ENCODE peak calls at places on chromosomes 5 and 9, in six cellular contexts. V is neuronal stem cell; L is effector memory CD4-positive, alpha-beta T cell; Z is H7; G is GM23338; M is lung. C is an unnamed sample. For H3K27me3, the result is how much of the 10 kb centered on the place peaks cover.

GRCh38 chr9:103661663-103662062 is 432.4 kb upstream of the SMC2 start:
- DNase-seq in V (no peak), L (no peak), Z (no peak), G (no peak), M (no peak), C (no peak)

GRCh38 chr9:117304613-117305012 is 110.2 kb downstream of the ASTN2 start:
- DNase-seq in V (no peak), L (no peak), Z (no peak), G (no peak), M (no peak), C (no peak)

GRCh38 chr5:172076783-172077244 is 70.4 kb upstream of the FBXW11 start:
- DNase-seq in V (no peak), L (no peak), Z (peak), G (peak), M (no peak), C (no peak)

GRCh38 chr5:76180817-76181805 is 97.9 kb downstream of the SV2C start:
- DNase-seq in V (no peak), L (no peak), Z (no peak), G (no peak), M (no peak), C (no peak)

GRCh38 chr5:107514305-107514704 is 156.4 kb downstream of the EFNA5 start:
- DNase-seq in V (no peak), L (no peak), Z (no peak), G (no peak), M (no peak), C (no peak)

GRCh38 chr5:126460459-126460858 is 37.2 kb downstream of the GRAMD2B start:
- DNase-seq in V (no peak), L (no peak), Z (no peak), G (no peak), M (no peak), C (no peak)

GRCh38 chr5:119322312-119322947 is 33.4 kb upstream of the TNFAIP8 start:
- DNase-seq in V (no peak), L (no peak), Z (peak), G (peak), M (no peak), C (no peak)

GRCh38 chr5:43063731-43064171 is 23.6 kb upstream of the ANXA2R start:
- DNase-seq in V (no peak), L (no peak), Z (no peak), G (peak), M (no peak), C (no peak)

GRCh38 chr9:76891279-76891678 is 14.6 kb downstream of the PRUNE2 start:
- DNase-seq in V (no peak), L (no peak), Z (no peak), G (no peak), M (no peak), C (no peak)

GRCh38 chr9:22452415-22453010 is 5.9 kb downstream of the DMRTA1 start:
- DNase-seq in V (no peak), L (no peak), Z (no peak), G (peak), M (peak), C (peak)

GRCh38 chr5:24644757-24645156 is at the start of gene CDH10:
- DNase-seq in V (peak), L (no peak), Z (peak), G (peak), M (no peak), C (peak)

GRCh38 chr9:120583958-120584369 is 4.0 kb upstream of the CDK5RAP2 start:
- DNase-seq in V (no peak), L (peak), Z (no peak), G (peak), M (no peak), C (peak)

GRCh38 chr5:39661026-39661779 is 236.4 kb upstream of the DAB2 start:
- DNase-seq in V (no peak), L (no peak), Z (no peak), G (no peak), M (no peak), C (no peak)

GRCh38 chr5:39658861-39659260 is 234.1 kb upstream of the DAB2 start:
- DNase-seq in V (no peak), L (no peak), Z (no peak), G (no peak), M (no peak), C (no peak)

GRCh38 chr5:39660020-39660419 is 235.2 kb upstream of the DAB2 start:
- DNase-seq in V (no peak), L (no peak), Z (no peak), G (no peak), M (no peak), C (no peak)

GRCh38 chr5:39665328-39665727 is 240.5 kb upstream of the DAB2 start:
- DNase-seq in V (no peak), L (no peak), Z (peak), G (no peak), M (no peak), C (no peak)

DNA sequence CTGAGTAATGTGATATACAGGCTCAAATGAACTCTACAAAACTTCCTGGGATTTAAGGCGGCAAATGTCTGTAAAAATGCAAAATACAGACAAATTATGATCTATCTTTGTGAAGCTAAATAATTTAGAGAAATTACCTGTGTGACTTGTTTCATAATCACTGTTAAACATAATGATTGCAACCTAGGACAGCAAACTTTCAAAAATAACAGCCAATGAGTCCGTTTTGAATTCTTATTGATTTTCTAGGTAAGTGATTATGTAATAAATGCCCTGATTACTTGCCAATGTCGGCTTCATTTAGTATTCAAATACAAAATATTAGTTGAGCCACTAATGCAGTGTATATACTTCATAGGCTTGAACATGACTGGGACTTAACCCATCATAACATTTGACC is 238.2 kb upstream of the DAB2 start:
- DNase-seq in V (no peak), L (no peak), Z (no peak), G (no peak), M (no peak), C (no peak)
- H3K27me3 ChIP-seq in V (under half), L (under half), Z (under half), G (under half), M (under half), C (under half)

DNA sequence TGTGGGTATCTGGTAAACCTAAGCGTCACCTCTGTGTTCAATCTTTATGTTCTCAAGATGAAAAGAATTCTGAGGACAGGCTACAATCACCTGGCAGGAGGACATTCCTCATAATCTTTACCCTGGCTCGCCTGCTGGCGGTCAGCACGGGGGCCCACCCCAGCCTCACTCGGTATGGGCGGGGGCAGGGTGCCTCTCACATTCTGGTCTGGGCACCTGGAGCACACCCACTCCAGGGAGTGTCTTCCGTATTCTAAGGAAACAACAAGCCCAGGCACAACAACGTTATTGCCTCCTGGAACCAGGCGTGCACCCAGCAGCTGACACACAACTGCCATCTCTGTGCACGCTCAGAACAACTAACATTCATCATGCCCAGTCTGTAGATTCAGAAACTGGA is 179.8 kb downstream of the ROR2 start:
- DNase-seq in V (no peak), L (no peak), Z (no peak), G (no peak), M (no peak), C (no peak)
- H3K27me3 ChIP-seq in V (under half), L (under half), Z (under half), G (under half), M (under half), C (under half)

GRCh38 chr5:3944930-3945329 is 349.3 kb downstream of the IRX1 start:
- DNase-seq in V (no peak), L (no peak), Z (no peak), G (no peak), M (no peak), C (no peak)
- H3K27me3 ChIP-seq in V (under half), L (under half), Z (under half), G (under half), M (under half), C (under half)

GRCh38 chr9:114003756-114004155 is 74.3 kb downstream of the AMBP start:
- DNase-seq in V (no peak), L (no peak), Z (no peak), G (no peak), M (no peak), C (peak)
- H3K27me3 ChIP-seq in V (under half), L (under half), Z (under half), G (under half), M (under half), C (under half)

GRCh38 chr5:140988036-140988997 is 22.0 kb downstream of the PCDHAC2 start:
- DNase-seq in V (no peak), L (no peak), Z (no peak), G (peak), M (peak), C (no peak)

GRCh38 chr5:140986117-140986521 is 19.8 kb downstream of the PCDHAC2 start:
- DNase-seq in V (peak), L (no peak), Z (peak), G (peak), M (no peak), C (no peak)

GRCh38 chr5:140992878-140993277 is 26.6 kb downstream of the PCDHAC2 start:
- DNase-seq in V (no peak), L (no peak), Z (no peak), G (no peak), M (no peak), C (no peak)

DNA sequence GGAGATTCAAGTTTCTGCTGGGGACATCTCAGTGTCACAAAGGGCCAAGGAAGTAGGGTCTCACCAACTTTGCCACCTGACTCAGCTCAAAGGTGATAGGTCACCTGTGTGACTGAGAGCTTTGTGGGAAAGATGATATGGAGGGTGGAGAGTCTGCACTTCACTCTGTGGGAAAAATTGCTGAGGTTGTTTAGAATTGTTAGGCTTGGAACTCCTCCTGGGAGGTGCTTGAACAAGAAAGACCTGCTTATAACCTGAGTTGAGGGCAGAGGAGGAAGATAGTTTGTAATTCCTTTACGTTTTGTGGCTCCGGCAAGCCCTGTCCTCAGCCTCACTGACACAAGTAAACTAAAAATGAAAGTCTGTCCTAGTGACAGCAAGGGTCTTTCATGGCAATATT is 23.0 kb downstream of the PCDHAC2 start:
- DNase-seq in V (no peak), L (no peak), Z (no peak), G (no peak), M (no peak), C (no peak)
- H3K27me3 ChIP-seq in V (under half), L (under half), Z (under half), G (under half), M (under half), C (under half)